ENCODE peak calls at places on chromosomes 5 and 9, in nine cellular contexts. One of them, this sample, is unnamed.

GRCh38 chr5:6792911-6793451 is 79.7 kb downstream of the TENT4A start:
- DNase-seq in adrenal gland: no peak
- DNase-seq in IMR-90: no peak
- DNase-seq in uterus: no peak
- DNase-seq in H1: no peak
- DNase-seq in heart left ventricle: no peak
- DNase-seq in A549: no peak
- DNase-seq in NB4: no peak
- DNase-seq in Peyer's patch: no peak
- DNase-seq in this sample: no peak

GRCh38 chr9:136437430-136437829 is 2.2 kb downstream of the INPP5E start:
- DNase-seq in H1: no peak
- DNase-seq in Peyer's patch: no peak
- DNase-seq in NB4: no peak
- DNase-seq in heart left ventricle: no peak
- DNase-seq in uterus: no peak
- DNase-seq in adrenal gland: peak; percentile 16
- DNase-seq in IMR-90: peak; percentile 34
- DNase-seq in A549: no peak
- DNase-seq in this sample: no peak

GRCh38 chr5:107282061-107282460 is 388.7 kb downstream of the EFNA5 start:
- DNase-seq in Peyer's patch: no peak
- DNase-seq in adrenal gland: no peak
- DNase-seq in A549: no peak
- DNase-seq in uterus: no peak
- DNase-seq in NB4: no peak
- DNase-seq in H1: no peak
- DNase-seq in IMR-90: no peak
- DNase-seq in heart left ventricle: no peak
- DNase-seq in this sample: no peak

GRCh38 chr5:67047180-67047579 is 149.4 kb downstream of the CD180 start:
- DNase-seq in H1: no peak
- DNase-seq in uterus: no peak
- DNase-seq in NB4: no peak
- DNase-seq in adrenal gland: peak; percentile 24
- DNase-seq in A549: no peak
- DNase-seq in heart left ventricle: peak; percentile 85
- DNase-seq in Peyer's patch: no peak
- DNase-seq in IMR-90: no peak
- DNase-seq in this sample: no peak

GRCh38 chr9:28032178-28032532 is 458.9 kb upstream of the C9orf72 start:
- DNase-seq in heart left ventricle: no peak
- DNase-seq in IMR-90: no peak
- DNase-seq in adrenal gland: no peak
- DNase-seq in Peyer's patch: no peak
- DNase-seq in A549: no peak
- DNase-seq in NB4: no peak
- DNase-seq in uterus: no peak
- DNase-seq in H1: no peak
- DNase-seq in this sample: no peak

GRCh38 chr9:89079421-89079820 is 88.2 kb downstream of the S1PR3 start:
- DNase-seq in uterus: no peak
- DNase-seq in adrenal gland: peak; percentile 13
- DNase-seq in NB4: no peak
- DNase-seq in A549: no peak
- DNase-seq in IMR-90: peak; percentile 61
- DNase-seq in heart left ventricle: no peak
- DNase-seq in Peyer's patch: no peak
- DNase-seq in H1: no peak
- DNase-seq in this sample: no peak

GRCh38 chr9:130772185-130772584 is 62.9 kb upstream of the ABL1 start:
- DNase-seq in heart left ventricle: no peak
- DNase-seq in IMR-90: no peak
- DNase-seq in adrenal gland: no peak
- DNase-seq in H1: no peak
- DNase-seq in Peyer's patch: no peak
- DNase-seq in A549: no peak
- DNase-seq in uterus: no peak
- DNase-seq in NB4: no peak
- DNase-seq in this sample: no peak

GRCh38 chr9:109652971-109653370 is 127.0 kb upstream of the PALM2AKAP2 start:
- DNase-seq in NB4: peak; percentile 16
- DNase-seq in IMR-90: peak; percentile 16
- DNase-seq in H1: no peak
- DNase-seq in A549: peak; percentile 30
- DNase-seq in Peyer's patch: no peak
- DNase-seq in adrenal gland: peak; percentile 31
- DNase-seq in uterus: no peak
- DNase-seq in heart left ventricle: peak; percentile 22
- DNase-seq in this sample: no peak

GRCh38 chr5:142014911-142015584 is 2.2 kb upstream of the GNPDA1 start:
- DNase-seq in IMR-90: peak; percentile 62
- DNase-seq in adrenal gland: peak; percentile 52
- DNase-seq in H1: peak; percentile 49
- DNase-seq in NB4: peak; percentile 61
- DNase-seq in uterus: no peak
- DNase-seq in A549: peak; percentile 62
- DNase-seq in Peyer's patch: peak; percentile 35
- DNase-seq in heart left ventricle: no peak
- DNase-seq in this sample: no peak

GRCh38 chr5:158117467-158118165 is 258.7 kb upstream of the CLINT1 start:
- DNase-seq in heart left ventricle: no peak
- DNase-seq in A549: no peak
- DNase-seq in uterus: no peak
- DNase-seq in H1: no peak
- DNase-seq in NB4: no peak
- DNase-seq in adrenal gland: no peak
- DNase-seq in IMR-90: no peak
- DNase-seq in Peyer's patch: no peak
- DNase-seq in this sample: no peak

GRCh38 chr5:152568101-152568500 is 163.0 kb upstream of the NMUR2 start:
- DNase-seq in A549: no peak
- DNase-seq in uterus: no peak
- DNase-seq in IMR-90: no peak
- DNase-seq in heart left ventricle: no peak
- DNase-seq in H1: no peak
- DNase-seq in Peyer's patch: no peak
- DNase-seq in NB4: no peak
- DNase-seq in adrenal gland: no peak
- DNase-seq in this sample: no peak

GRCh38 chr9:27489087-27489876 is 34.8 kb upstream of the IFNK start:
- DNase-seq in H1: no peak
- DNase-seq in uterus: no peak
- DNase-seq in A549: no peak
- DNase-seq in NB4: no peak
- DNase-seq in Peyer's patch: no peak
- DNase-seq in IMR-90: no peak
- DNase-seq in adrenal gland: no peak
- DNase-seq in heart left ventricle: no peak
- DNase-seq in this sample: no peak

GRCh38 chr9:106333487-106333886 is 529.5 kb upstream of the ZNF462 start:
- DNase-seq in NB4: no peak
- DNase-seq in IMR-90: no peak
- DNase-seq in Peyer's patch: no peak
- DNase-seq in uterus: no peak
- DNase-seq in H1: no peak
- DNase-seq in heart left ventricle: no peak
- DNase-seq in A549: no peak
- DNase-seq in adrenal gland: no peak
- DNase-seq in this sample: no peak

GRCh38 chr5:146825033-146825432 is 53.5 kb downstream of the PPP2R2B start:
- DNase-seq in uterus: peak; percentile 18
- DNase-seq in H1: peak; percentile 60
- DNase-seq in A549: no peak
- DNase-seq in heart left ventricle: peak; percentile 27
- DNase-seq in Peyer's patch: no peak
- DNase-seq in adrenal gland: peak; percentile 53
- DNase-seq in IMR-90: peak; percentile 11
- DNase-seq in NB4: peak; percentile 33
- DNase-seq in this sample: no peak

GRCh38 chr9:126363847-126364671 is 37.4 kb downstream of the MVB12B start:
- DNase-seq in NB4: no peak
- DNase-seq in A549: no peak
- DNase-seq in H1: no peak
- DNase-seq in heart left ventricle: no peak
- DNase-seq in adrenal gland: no peak
- DNase-seq in uterus: no peak
- DNase-seq in Peyer's patch: no peak
- DNase-seq in IMR-90: peak; percentile 73
- DNase-seq in this sample: no peak

GRCh38 chr9:134700636-134701350 is 59.2 kb downstream of the COL5A1 start:
- DNase-seq in IMR-90: no peak
- DNase-seq in H1: no peak
- DNase-seq in A549: no peak
- DNase-seq in heart left ventricle: no peak
- DNase-seq in uterus: no peak
- DNase-seq in Peyer's patch: no peak
- DNase-seq in adrenal gland: no peak
- DNase-seq in NB4: no peak
- DNase-seq in this sample: no peak

GRCh38 chr9:134696433-134696832 is 54.8 kb downstream of the COL5A1 start:
- DNase-seq in uterus: no peak
- DNase-seq in adrenal gland: no peak
- DNase-seq in IMR-90: no peak
- DNase-seq in H1: no peak
- DNase-seq in heart left ventricle: no peak
- DNase-seq in Peyer's patch: no peak
- DNase-seq in A549: no peak
- DNase-seq in NB4: no peak
- DNase-seq in this sample: no peak

GRCh38 chr9:134699343-134699740 is 57.7 kb downstream of the COL5A1 start:
- DNase-seq in heart left ventricle: peak; percentile 26
- DNase-seq in NB4: no peak
- DNase-seq in A549: no peak
- DNase-seq in IMR-90: peak; percentile 37
- DNase-seq in adrenal gland: no peak
- DNase-seq in H1: no peak
- DNase-seq in Peyer's patch: no peak
- DNase-seq in uterus: no peak
- DNase-seq in this sample: no peak

GRCh38 chr9:134698111-134698510 is 56.5 kb downstream of the COL5A1 start:
- DNase-seq in heart left ventricle: no peak
- DNase-seq in IMR-90: no peak
- DNase-seq in adrenal gland: no peak
- DNase-seq in Peyer's patch: no peak
- DNase-seq in uterus: no peak
- DNase-seq in H1: no peak
- DNase-seq in A549: no peak
- DNase-seq in NB4: no peak
- DNase-seq in this sample: no peak

GRCh38 chr9:134698587-134699342 is 57.2 kb downstream of the COL5A1 start:
- DNase-seq in adrenal gland: peak; percentile 66
- DNase-seq in H1: peak; percentile 95
- DNase-seq in heart left ventricle: peak; percentile 68
- DNase-seq in NB4: peak; percentile 63
- DNase-seq in uterus: peak; percentile 75
- DNase-seq in Peyer's patch: peak; percentile 17
- DNase-seq in A549: peak; percentile 81
- DNase-seq in IMR-90: peak; percentile 36
- DNase-seq in this sample: no peak
- TF ChIP-seq POLR2A in adrenal gland: no peak
- TF ChIP-seq POLR2A in H1: no peak
- TF ChIP-seq POLR2A in heart left ventricle: no peak
- TF ChIP-seq POLR2A in NB4: no peak
- TF ChIP-seq POLR2A in uterus: no peak
- TF ChIP-seq POLR2A in Peyer's patch: no peak
- TF ChIP-seq POLR2A in A549: no peak
- TF ChIP-seq POLR2A in IMR-90: no peak
- TF ChIP-seq POLR2A in this sample: no peak

GRCh38 chr9:134379774-134380431 is 53.6 kb downstream of the RXRA start:
- DNase-seq in adrenal gland: peak; percentile 69
- DNase-seq in A549: peak; percentile 94
- DNase-seq in uterus: no peak
- DNase-seq in NB4: no peak
- DNase-seq in H1: no peak
- DNase-seq in Peyer's patch: no peak
- DNase-seq in IMR-90: no peak
- DNase-seq in heart left ventricle: no peak
- DNase-seq in this sample: no peak
- TF ChIP-seq POLR2A in adrenal gland: no peak
- TF ChIP-seq POLR2A in A549: no peak
- TF ChIP-seq POLR2A in uterus: no peak
- TF ChIP-seq POLR2A in NB4: no peak
- TF ChIP-seq POLR2A in H1: no peak
- TF ChIP-seq POLR2A in Peyer's patch: no peak
- TF ChIP-seq POLR2A in IMR-90: no peak
- TF ChIP-seq POLR2A in heart left ventricle: no peak
- TF ChIP-seq POLR2A in this sample: no peak

DNA sequence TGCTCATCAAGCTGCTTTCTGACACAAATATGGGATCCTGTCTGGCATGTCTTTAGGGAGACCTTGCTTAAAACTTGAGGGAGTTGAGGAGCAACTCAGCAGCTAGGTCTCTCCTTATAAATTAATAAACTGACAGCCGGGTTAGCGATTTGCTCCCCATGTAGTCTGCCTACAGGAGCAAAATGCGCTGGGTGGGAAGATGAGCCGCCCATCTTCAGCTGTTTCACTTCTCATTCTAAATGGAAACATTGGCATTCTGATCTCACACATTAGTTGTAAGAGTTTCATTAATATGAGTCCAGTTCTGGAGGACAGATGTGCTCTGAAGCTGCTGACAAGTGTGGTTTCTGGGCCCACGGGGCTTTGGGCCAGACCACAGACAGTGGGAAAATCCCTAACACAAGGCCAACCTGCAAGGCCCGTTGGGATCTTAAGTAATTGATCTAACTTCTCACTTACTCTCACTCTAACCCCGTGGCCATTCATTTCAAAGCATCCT is 197.0 kb downstream of the MCTP1 start:
- DNase-seq in H1: no peak
- DNase-seq in heart left ventricle: peak; percentile 35
- DNase-seq in IMR-90: no peak
- DNase-seq in NB4: no peak
- DNase-seq in adrenal gland: peak; percentile 12
- DNase-seq in Peyer's patch: no peak
- DNase-seq in A549: no peak
- DNase-seq in uterus: no peak
- DNase-seq in this sample: no peak
- TF ChIP-seq POLR2A in H1: no peak
- TF ChIP-seq POLR2A in heart left ventricle: no peak
- TF ChIP-seq POLR2A in IMR-90: no peak
- TF ChIP-seq POLR2A in NB4: no peak
- TF ChIP-seq POLR2A in adrenal gland: no peak
- TF ChIP-seq POLR2A in Peyer's patch: no peak
- TF ChIP-seq POLR2A in A549: no peak
- TF ChIP-seq POLR2A in uterus: no peak
- TF ChIP-seq POLR2A in this sample: no peak

DNA sequence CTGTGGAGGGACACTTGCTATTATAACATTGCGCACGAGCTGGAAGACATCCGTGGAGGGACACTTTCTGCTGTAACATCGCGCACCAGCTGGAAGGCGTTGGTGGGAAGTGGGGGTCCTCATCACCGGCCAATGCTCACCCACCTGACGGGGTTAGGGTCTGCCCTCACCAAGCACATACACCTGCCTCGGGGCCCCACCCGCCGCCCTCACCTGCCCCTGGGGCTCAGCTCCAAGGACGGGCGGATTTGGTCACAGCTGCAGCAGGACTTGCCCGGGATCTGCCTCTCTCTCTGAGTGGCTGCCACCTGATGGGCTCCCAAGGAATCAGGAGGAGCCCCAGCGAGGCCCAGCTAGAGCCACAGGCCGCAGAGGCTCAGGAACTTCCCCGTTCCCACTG is 38.6 kb upstream of the SLC6A3 start:
- DNase-seq in H1: no peak
- DNase-seq in A549: no peak
- DNase-seq in heart left ventricle: no peak
- DNase-seq in Peyer's patch: no peak
- DNase-seq in adrenal gland: no peak
- DNase-seq in uterus: no peak
- DNase-seq in IMR-90: no peak
- DNase-seq in NB4: no peak
- DNase-seq in this sample: no peak
- TF ChIP-seq POLR2A in H1: no peak
- TF ChIP-seq POLR2A in A549: no peak
- TF ChIP-seq POLR2A in heart left ventricle: no peak
- TF ChIP-seq POLR2A in Peyer's patch: no peak
- TF ChIP-seq POLR2A in adrenal gland: no peak
- TF ChIP-seq POLR2A in uterus: no peak
- TF ChIP-seq POLR2A in IMR-90: no peak
- TF ChIP-seq POLR2A in NB4: no peak
- TF ChIP-seq POLR2A in this sample: no peak

This sample was measured in esophagus squamous epithelium.